ENCODE peak calls at places on chromosomes 13 and 19, in ten cellular contexts. One of them, this sample, is unnamed.

GRCh38 chr13:63190219-63190618 is 1774.6 kb upstream of the PCDH20 start:
- DNase-seq in cardiac muscle cell: no peak
- DNase-seq in right lobe of liver: no peak
- DNase-seq in neural progenitor cell: no peak
- DNase-seq in GM13976: no peak
- DNase-seq in mesothelial cell of epicardium: no peak
- DNase-seq in kidney: no peak
- DNase-seq in colonic mucosa: no peak
- DNase-seq in dorsolateral prefrontal cortex: no peak
- DNase-seq in epithelial cell of esophagus: no peak
- DNase-seq in this sample: no peak

GRCh38 chr13:30730526-30730925 is 4.8 kb upstream of the ALOX5AP start:
- DNase-seq in colonic mucosa: no peak
- DNase-seq in right lobe of liver: no peak
- DNase-seq in epithelial cell of esophagus: no peak
- DNase-seq in dorsolateral prefrontal cortex: peak
- DNase-seq in kidney: no peak
- DNase-seq in mesothelial cell of epicardium: no peak
- DNase-seq in neural progenitor cell: peak
- DNase-seq in GM13976: no peak
- DNase-seq in cardiac muscle cell: no peak
- DNase-seq in this sample: no peak

GRCh38 chr19:49468746-49469447 is 5.1 kb upstream of the FLT3LG start:
- DNase-seq in epithelial cell of esophagus: peak
- DNase-seq in colonic mucosa: peak
- DNase-seq in right lobe of liver: no peak
- DNase-seq in cardiac muscle cell: peak
- DNase-seq in mesothelial cell of epicardium: no peak
- DNase-seq in GM13976: peak
- DNase-seq in dorsolateral prefrontal cortex: no peak
- DNase-seq in neural progenitor cell: peak
- DNase-seq in kidney: no peak
- DNase-seq in this sample: peak

GRCh38 chr19:40388486-40388885 is 1.5 kb downstream of the HIPK4 start:
- DNase-seq in epithelial cell of esophagus: peak
- DNase-seq in kidney: no peak
- DNase-seq in neural progenitor cell: no peak
- DNase-seq in right lobe of liver: no peak
- DNase-seq in colonic mucosa: no peak
- DNase-seq in mesothelial cell of epicardium: no peak
- DNase-seq in cardiac muscle cell: no peak
- DNase-seq in GM13976: no peak
- DNase-seq in dorsolateral prefrontal cortex: no peak
- DNase-seq in this sample: no peak

GRCh38 chr13:113211774-113212173 is 2.4 kb downstream of the CUL4A start:
- DNase-seq in mesothelial cell of epicardium: no peak
- DNase-seq in right lobe of liver: no peak
- DNase-seq in neural progenitor cell: peak
- DNase-seq in dorsolateral prefrontal cortex: no peak
- DNase-seq in kidney: no peak
- DNase-seq in colonic mucosa: no peak
- DNase-seq in epithelial cell of esophagus: no peak
- DNase-seq in GM13976: no peak
- DNase-seq in cardiac muscle cell: no peak
- DNase-seq in this sample: no peak

GRCh38 chr19:16127776-16128371 is 15.6 kb upstream of the HSH2D start:
- DNase-seq in colonic mucosa: no peak
- DNase-seq in GM13976: no peak
- DNase-seq in kidney: no peak
- DNase-seq in mesothelial cell of epicardium: no peak
- DNase-seq in right lobe of liver: no peak
- DNase-seq in epithelial cell of esophagus: no peak
- DNase-seq in dorsolateral prefrontal cortex: no peak
- DNase-seq in cardiac muscle cell: no peak
- DNase-seq in neural progenitor cell: no peak
- DNase-seq in this sample: no peak

GRCh38 chr13:40982772-40983171 is 36.3 kb downstream of the ELF1 start:
- DNase-seq in cardiac muscle cell: peak
- DNase-seq in mesothelial cell of epicardium: no peak
- DNase-seq in GM13976: peak
- DNase-seq in colonic mucosa: peak
- DNase-seq in kidney: no peak
- DNase-seq in epithelial cell of esophagus: peak
- DNase-seq in dorsolateral prefrontal cortex: no peak
- DNase-seq in right lobe of liver: no peak
- DNase-seq in neural progenitor cell: no peak
- DNase-seq in this sample: no peak

GRCh38 chr19:45130888-45131615 is 29.7 kb downstream of the NKPD1 start:
- DNase-seq in GM13976: no peak
- DNase-seq in neural progenitor cell: peak
- DNase-seq in cardiac muscle cell: no peak
- DNase-seq in epithelial cell of esophagus: peak
- DNase-seq in kidney: no peak
- DNase-seq in dorsolateral prefrontal cortex: peak
- DNase-seq in mesothelial cell of epicardium: no peak
- DNase-seq in right lobe of liver: no peak
- DNase-seq in colonic mucosa: no peak
- DNase-seq in this sample: peak

GRCh38 chr13:45137501-45137880 is 17.2 kb downstream of the GTF2F2 start:
- DNase-seq in mesothelial cell of epicardium: no peak
- DNase-seq in epithelial cell of esophagus: no peak
- DNase-seq in right lobe of liver: no peak
- DNase-seq in neural progenitor cell: no peak
- DNase-seq in cardiac muscle cell: no peak
- DNase-seq in colonic mucosa: no peak
- DNase-seq in dorsolateral prefrontal cortex: no peak
- DNase-seq in GM13976: no peak
- DNase-seq in kidney: no peak
- DNase-seq in this sample: no peak

GRCh38 chr19:47019431-47020041 is at the start of gene NPAS1:
- DNase-seq in epithelial cell of esophagus: no peak
- DNase-seq in right lobe of liver: no peak
- DNase-seq in kidney: no peak
- DNase-seq in mesothelial cell of epicardium: no peak
- DNase-seq in GM13976: peak
- DNase-seq in dorsolateral prefrontal cortex: no peak
- DNase-seq in cardiac muscle cell: no peak
- DNase-seq in neural progenitor cell: peak
- DNase-seq in colonic mucosa: no peak
- DNase-seq in this sample: no peak

GRCh38 chr13:34419025-34419424 is 523.0 kb upstream of the NBEA start:
- DNase-seq in right lobe of liver: no peak
- DNase-seq in colonic mucosa: no peak
- DNase-seq in kidney: no peak
- DNase-seq in mesothelial cell of epicardium: no peak
- DNase-seq in cardiac muscle cell: no peak
- DNase-seq in epithelial cell of esophagus: no peak
- DNase-seq in neural progenitor cell: no peak
- DNase-seq in dorsolateral prefrontal cortex: no peak
- DNase-seq in GM13976: no peak
- DNase-seq in this sample: no peak

GRCh38 chr13:60032836-60033235 is 130.9 kb downstream of the DIAPH3 start:
- DNase-seq in mesothelial cell of epicardium: no peak
- DNase-seq in cardiac muscle cell: no peak
- DNase-seq in dorsolateral prefrontal cortex: no peak
- DNase-seq in right lobe of liver: no peak
- DNase-seq in neural progenitor cell: no peak
- DNase-seq in GM13976: no peak
- DNase-seq in epithelial cell of esophagus: no peak
- DNase-seq in colonic mucosa: no peak
- DNase-seq in kidney: no peak
- DNase-seq in this sample: no peak

GRCh38 chr19:6632002-6632621 is 37.8 kb downstream of the TNFSF14 start:
- DNase-seq in mesothelial cell of epicardium: peak
- DNase-seq in epithelial cell of esophagus: peak
- DNase-seq in colonic mucosa: peak
- DNase-seq in cardiac muscle cell: peak
- DNase-seq in GM13976: peak
- DNase-seq in neural progenitor cell: peak
- DNase-seq in right lobe of liver: peak
- DNase-seq in kidney: no peak
- DNase-seq in dorsolateral prefrontal cortex: peak
- DNase-seq in this sample: peak

GRCh38 chr13:45950343-45950995 is 98.9 kb upstream of the SIAH3 start:
- DNase-seq in kidney: no peak
- DNase-seq in colonic mucosa: no peak
- DNase-seq in cardiac muscle cell: no peak
- DNase-seq in dorsolateral prefrontal cortex: no peak
- DNase-seq in mesothelial cell of epicardium: no peak
- DNase-seq in GM13976: no peak
- DNase-seq in neural progenitor cell: no peak
- DNase-seq in right lobe of liver: no peak
- DNase-seq in epithelial cell of esophagus: peak
- DNase-seq in this sample: no peak

GRCh38 chr13:113216165-113217056 is 7.0 kb downstream of the CUL4A start:
- DNase-seq in neural progenitor cell: peak
- DNase-seq in GM13976: no peak
- DNase-seq in right lobe of liver: no peak
- DNase-seq in kidney: no peak
- DNase-seq in mesothelial cell of epicardium: no peak
- DNase-seq in epithelial cell of esophagus: peak
- DNase-seq in colonic mucosa: peak
- DNase-seq in dorsolateral prefrontal cortex: no peak
- DNase-seq in cardiac muscle cell: peak
- DNase-seq in this sample: peak

GRCh38 chr19:14408641-14409120 is 10.5 kb downstream of the DDX39A start:
- DNase-seq in colonic mucosa: no peak
- DNase-seq in kidney: no peak
- DNase-seq in GM13976: peak
- DNase-seq in right lobe of liver: no peak
- DNase-seq in dorsolateral prefrontal cortex: no peak
- DNase-seq in epithelial cell of esophagus: no peak
- DNase-seq in mesothelial cell of epicardium: no peak
- DNase-seq in neural progenitor cell: no peak
- DNase-seq in cardiac muscle cell: peak
- DNase-seq in this sample: no peak

GRCh38 chr13:48590141-48590863 is 57.4 kb upstream of the RCBTB2 start:
- DNase-seq in colonic mucosa: no peak
- DNase-seq in epithelial cell of esophagus: no peak
- DNase-seq in kidney: no peak
- DNase-seq in GM13976: no peak
- DNase-seq in right lobe of liver: no peak
- DNase-seq in cardiac muscle cell: no peak
- DNase-seq in dorsolateral prefrontal cortex: no peak
- DNase-seq in mesothelial cell of epicardium: no peak
- DNase-seq in neural progenitor cell: no peak
- DNase-seq in this sample: no peak

DNA sequence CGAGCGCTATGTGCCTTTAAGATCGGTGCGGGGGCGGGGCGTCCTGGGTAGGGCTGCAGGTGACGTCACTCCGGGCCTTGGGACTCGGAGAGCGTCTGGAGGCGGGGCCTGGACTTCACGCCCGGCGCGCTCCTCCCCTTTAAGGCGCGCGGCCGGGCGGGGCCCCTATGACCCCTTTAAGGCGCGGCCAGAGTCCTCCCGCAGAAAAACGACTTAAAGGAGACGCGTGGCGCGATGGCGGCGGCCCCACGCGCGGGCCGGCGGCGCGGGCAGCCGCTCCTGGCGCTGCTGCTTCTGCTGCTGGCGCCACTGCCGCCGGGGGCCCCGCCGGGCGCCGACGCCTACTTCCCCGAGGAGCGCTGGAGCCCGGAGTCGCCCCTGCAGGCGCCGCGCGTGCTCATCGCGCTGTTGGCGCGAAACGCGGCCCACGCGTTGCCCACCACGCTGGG is at the start of gene COLGALT1:
- DNase-seq in epithelial cell of esophagus: peak
- DNase-seq in right lobe of liver: peak
- DNase-seq in mesothelial cell of epicardium: peak
- DNase-seq in dorsolateral prefrontal cortex: peak
- DNase-seq in cardiac muscle cell: peak
- DNase-seq in kidney: peak
- DNase-seq in neural progenitor cell: peak
- DNase-seq in colonic mucosa: peak
- DNase-seq in GM13976: peak
- DNase-seq in this sample: peak
- TF ChIP-seq CTCF in epithelial cell of esophagus: no peak
- TF ChIP-seq CTCF in right lobe of liver: no peak
- TF ChIP-seq CTCF in mesothelial cell of epicardium: no peak
- TF ChIP-seq CTCF in dorsolateral prefrontal cortex: no peak
- TF ChIP-seq CTCF in cardiac muscle cell: no peak
- TF ChIP-seq CTCF in kidney: no peak
- TF ChIP-seq CTCF in neural progenitor cell: no peak
- TF ChIP-seq CTCF in colonic mucosa: no peak
- TF ChIP-seq CTCF in GM13976: no peak
- TF ChIP-seq CTCF in this sample: no peak

GRCh38 chr19:4206818-4207484 is 22.4 kb upstream of the EBI3 start:
- DNase-seq in colonic mucosa: no peak
- DNase-seq in epithelial cell of esophagus: no peak
- DNase-seq in cardiac muscle cell: peak
- DNase-seq in right lobe of liver: no peak
- DNase-seq in GM13976: no peak
- DNase-seq in neural progenitor cell: no peak
- DNase-seq in kidney: no peak
- DNase-seq in dorsolateral prefrontal cortex: no peak
- DNase-seq in mesothelial cell of epicardium: no peak
- DNase-seq in this sample: peak
- TF ChIP-seq CTCF in colonic mucosa: no peak
- TF ChIP-seq CTCF in epithelial cell of esophagus: peak
- TF ChIP-seq CTCF in cardiac muscle cell: peak
- TF ChIP-seq CTCF in right lobe of liver: peak
- TF ChIP-seq CTCF in GM13976: no peak
- TF ChIP-seq CTCF in neural progenitor cell: peak
- TF ChIP-seq CTCF in kidney: no peak
- TF ChIP-seq CTCF in dorsolateral prefrontal cortex: no peak
- TF ChIP-seq CTCF in mesothelial cell of epicardium: no peak
- TF ChIP-seq CTCF in this sample: no peak

GRCh38 chr19:18488403-18488723 is 33.5 kb downstream of the ELL start:
- DNase-seq in dorsolateral prefrontal cortex: no peak
- DNase-seq in kidney: no peak
- DNase-seq in right lobe of liver: no peak
- DNase-seq in epithelial cell of esophagus: no peak
- DNase-seq in colonic mucosa: no peak
- DNase-seq in cardiac muscle cell: no peak
- DNase-seq in GM13976: no peak
- DNase-seq in mesothelial cell of epicardium: no peak
- DNase-seq in neural progenitor cell: no peak
- DNase-seq in this sample: peak
- TF ChIP-seq CTCF in dorsolateral prefrontal cortex: no peak
- TF ChIP-seq CTCF in kidney: no peak
- TF ChIP-seq CTCF in right lobe of liver: peak
- TF ChIP-seq CTCF in epithelial cell of esophagus: peak
- TF ChIP-seq CTCF in colonic mucosa: peak
- TF ChIP-seq CTCF in cardiac muscle cell: peak
- TF ChIP-seq CTCF in GM13976: no peak
- TF ChIP-seq CTCF in mesothelial cell of epicardium: no peak
- TF ChIP-seq CTCF in neural progenitor cell: no peak
- TF ChIP-seq CTCF in this sample: peak

DNA sequence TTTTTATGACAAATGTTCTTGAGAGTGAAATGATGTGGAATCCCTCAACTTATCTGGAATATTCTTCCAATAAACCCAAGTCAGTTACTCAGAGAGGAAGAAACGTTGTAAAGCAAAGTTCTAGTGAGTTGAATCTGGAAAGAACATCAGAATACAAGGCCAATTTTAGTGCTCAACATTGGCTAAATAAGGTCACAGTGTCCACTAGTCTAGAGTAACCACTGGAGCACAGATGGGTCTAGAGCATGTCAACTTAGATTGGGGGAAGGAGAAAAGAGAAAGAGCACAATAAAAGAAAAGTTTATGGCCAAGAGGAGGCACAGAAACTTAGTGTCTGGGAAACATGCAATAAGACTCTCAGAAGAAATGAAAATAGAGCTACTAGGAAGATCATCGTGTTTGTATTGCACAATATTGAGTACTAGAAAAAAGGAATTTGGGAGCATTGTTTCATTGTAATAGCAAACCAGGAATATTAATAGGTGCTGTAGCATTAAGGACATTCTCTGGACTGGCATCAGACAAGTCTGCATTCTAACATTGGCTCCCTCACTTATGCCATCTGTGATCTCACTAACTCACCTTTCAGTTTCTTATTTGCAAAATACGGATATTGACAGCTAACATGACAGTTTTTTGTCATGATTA is 1318.5 kb downstream of the PCDH9 start:
- DNase-seq in kidney: no peak
- DNase-seq in epithelial cell of esophagus: no peak
- DNase-seq in mesothelial cell of epicardium: no peak
- DNase-seq in cardiac muscle cell: peak
- DNase-seq in colonic mucosa: no peak
- DNase-seq in dorsolateral prefrontal cortex: no peak
- DNase-seq in GM13976: no peak
- DNase-seq in neural progenitor cell: no peak
- DNase-seq in right lobe of liver: no peak
- DNase-seq in this sample: no peak
- TF ChIP-seq CTCF in kidney: no peak
- TF ChIP-seq CTCF in epithelial cell of esophagus: no peak
- TF ChIP-seq CTCF in mesothelial cell of epicardium: no peak
- TF ChIP-seq CTCF in cardiac muscle cell: no peak
- TF ChIP-seq CTCF in colonic mucosa: no peak
- TF ChIP-seq CTCF in dorsolateral prefrontal cortex: no peak
- TF ChIP-seq CTCF in GM13976: no peak
- TF ChIP-seq CTCF in neural progenitor cell: no peak
- TF ChIP-seq CTCF in right lobe of liver: no peak
- TF ChIP-seq CTCF in this sample: no peak